ENCODE peak calls at places on chromosomes 3 and 15, in nine cellular contexts. One of them, this sample, is unnamed.

GRCh38 chr15:92652576-92652966 is 3.0 kb downstream of the FAM174B start:
- DNase-seq in HCEC 1CT: no peak
- DNase-seq in ovary: no peak
- DNase-seq in LoVo: no peak
- DNase-seq in NCI-H1694 treated with DMSO at 0.1 percent for 48 hours: no peak
- DNase-seq in activated CD8-positive, alpha-beta T cell treated with anti-CD3 and anti-CD28 coated beads for 36 hours: no peak
- DNase-seq in activated B cell treated with CpG ODN at 0.5 μM for 24 hours: no peak
- DNase-seq in NCI-H774: no peak
- DNase-seq in NCI-H2107: no peak
- DNase-seq in this sample: no peak

GRCh38 chr15:60989696-60990095 is 239.4 kb downstream of the RORA start:
- DNase-seq in NCI-H774: no peak
- DNase-seq in activated B cell treated with CpG ODN at 0.5 μM for 24 hours: no peak
- DNase-seq in ovary: no peak
- DNase-seq in NCI-H2107: no peak
- DNase-seq in LoVo: no peak
- DNase-seq in activated CD8-positive, alpha-beta T cell treated with anti-CD3 and anti-CD28 coated beads for 36 hours: no peak
- DNase-seq in HCEC 1CT: no peak
- DNase-seq in NCI-H1694 treated with DMSO at 0.1 percent for 48 hours: no peak
- DNase-seq in this sample: no peak

GRCh38 chr3:32562640-32563039 is 8.0 kb downstream of the DYNC1LI1 start:
- DNase-seq in ovary: no peak
- DNase-seq in LoVo: no peak
- DNase-seq in activated CD8-positive, alpha-beta T cell treated with anti-CD3 and anti-CD28 coated beads for 36 hours: no peak
- DNase-seq in HCEC 1CT: no peak
- DNase-seq in NCI-H1694 treated with DMSO at 0.1 percent for 48 hours: no peak
- DNase-seq in NCI-H2107: no peak
- DNase-seq in activated B cell treated with CpG ODN at 0.5 μM for 24 hours: no peak
- DNase-seq in NCI-H774: no peak
- DNase-seq in this sample: no peak

GRCh38 chr15:85477730-85478129 is 97.3 kb downstream of the AKAP13 start:
- DNase-seq in activated CD8-positive, alpha-beta T cell treated with anti-CD3 and anti-CD28 coated beads for 36 hours: peak; percentile 21
- DNase-seq in activated B cell treated with CpG ODN at 0.5 μM for 24 hours: no peak
- DNase-seq in NCI-H2107: no peak
- DNase-seq in HCEC 1CT: peak; percentile 83
- DNase-seq in NCI-H774: no peak
- DNase-seq in LoVo: no peak
- DNase-seq in NCI-H1694 treated with DMSO at 0.1 percent for 48 hours: no peak
- DNase-seq in ovary: no peak
- DNase-seq in this sample: no peak

GRCh38 chr3:177770821-177771220 is 573.5 kb upstream of the TBL1XR1 start:
- DNase-seq in ovary: no peak
- DNase-seq in LoVo: no peak
- DNase-seq in NCI-H1694 treated with DMSO at 0.1 percent for 48 hours: no peak
- DNase-seq in activated B cell treated with CpG ODN at 0.5 μM for 24 hours: no peak
- DNase-seq in NCI-H774: no peak
- DNase-seq in activated CD8-positive, alpha-beta T cell treated with anti-CD3 and anti-CD28 coated beads for 36 hours: no peak
- DNase-seq in NCI-H2107: no peak
- DNase-seq in HCEC 1CT: peak; percentile 59
- DNase-seq in this sample: no peak

GRCh38 chr3:118938183-118938961 is 96.3 kb downstream of the IGSF11 start:
- DNase-seq in activated CD8-positive, alpha-beta T cell treated with anti-CD3 and anti-CD28 coated beads for 36 hours: peak; percentile 12
- DNase-seq in activated B cell treated with CpG ODN at 0.5 μM for 24 hours: no peak
- DNase-seq in NCI-H2107: no peak
- DNase-seq in HCEC 1CT: no peak
- DNase-seq in ovary: no peak
- DNase-seq in NCI-H1694 treated with DMSO at 0.1 percent for 48 hours: no peak
- DNase-seq in NCI-H774: no peak
- DNase-seq in LoVo: peak; percentile 46
- DNase-seq in this sample: no peak

GRCh38 chr3:49173116-49173791 is 1.9 kb downstream of the KLHDC8B start:
- DNase-seq in activated CD8-positive, alpha-beta T cell treated with anti-CD3 and anti-CD28 coated beads for 36 hours: no peak
- DNase-seq in HCEC 1CT: no peak
- DNase-seq in activated B cell treated with CpG ODN at 0.5 μM for 24 hours: no peak
- DNase-seq in NCI-H2107: no peak
- DNase-seq in NCI-H774: no peak
- DNase-seq in LoVo: no peak
- DNase-seq in ovary: peak; percentile 86
- DNase-seq in NCI-H1694 treated with DMSO at 0.1 percent for 48 hours: no peak
- DNase-seq in this sample: no peak

GRCh38 chr15:71195242-71195641 is 80.0 kb downstream of the THSD4 start:
- DNase-seq in NCI-H774: no peak
- DNase-seq in NCI-H2107: no peak
- DNase-seq in HCEC 1CT: no peak
- DNase-seq in ovary: no peak
- DNase-seq in NCI-H1694 treated with DMSO at 0.1 percent for 48 hours: no peak
- DNase-seq in activated B cell treated with CpG ODN at 0.5 μM for 24 hours: no peak
- DNase-seq in LoVo: no peak
- DNase-seq in activated CD8-positive, alpha-beta T cell treated with anti-CD3 and anti-CD28 coated beads for 36 hours: no peak
- DNase-seq in this sample: no peak

This sample was measured in Jurkat, Clone E6-1.